ENCODE peak calls at places on chromosome 16, in nine cellular contexts. One of them, this sample, is unnamed.

GRCh38 chr16:3187798-3188674 is at the start of gene OR1F1:
- DNase-seq in cardiac fibroblast: peak; percentile 55
- DNase-seq in lower leg skin: no peak
- DNase-seq in HFF-Myc: peak; percentile 68
- DNase-seq in GM23338: peak; percentile 81
- DNase-seq in brain microvascular endothelial cell: peak; percentile 69
- DNase-seq in fibroblast of mammary gland: peak; percentile 73
- DNase-seq in Jurkat, Clone E6-1: peak; percentile 91
- DNase-seq in CD8-positive, alpha-beta memory T cell: peak; percentile 64
- DNase-seq in this sample: no peak

GRCh38 chr16:66926171-66926570 is 836 bp upstream of the RRAD start:
- DNase-seq in HFF-Myc: no peak
- DNase-seq in brain microvascular endothelial cell: no peak
- DNase-seq in lower leg skin: no peak
- DNase-seq in cardiac fibroblast: no peak
- DNase-seq in CD8-positive, alpha-beta memory T cell: no peak
- DNase-seq in GM23338: no peak
- DNase-seq in Jurkat, Clone E6-1: no peak
- DNase-seq in fibroblast of mammary gland: no peak
- DNase-seq in this sample: no peak

GRCh38 chr16:13435873-13436474 is 484.0 kb upstream of the ERCC4 start:
- DNase-seq in GM23338: peak; percentile 70
- DNase-seq in cardiac fibroblast: no peak
- DNase-seq in CD8-positive, alpha-beta memory T cell: no peak
- DNase-seq in brain microvascular endothelial cell: no peak
- DNase-seq in fibroblast of mammary gland: peak; percentile 5
- DNase-seq in HFF-Myc: no peak
- DNase-seq in Jurkat, Clone E6-1: no peak
- DNase-seq in lower leg skin: no peak
- DNase-seq in this sample: no peak

GRCh38 chr16:75203667-75204409 is 3.1 kb downstream of the CTRB2 start:
- DNase-seq in cardiac fibroblast: no peak
- DNase-seq in brain microvascular endothelial cell: no peak
- DNase-seq in Jurkat, Clone E6-1: no peak
- DNase-seq in lower leg skin: no peak
- DNase-seq in HFF-Myc: no peak
- DNase-seq in fibroblast of mammary gland: no peak
- DNase-seq in CD8-positive, alpha-beta memory T cell: peak; percentile 37
- DNase-seq in GM23338: no peak
- DNase-seq in this sample: no peak

GRCh38 chr16:28181557-28181914 is 30.2 kb downstream of the XPO6 start:
- DNase-seq in lower leg skin: no peak
- DNase-seq in CD8-positive, alpha-beta memory T cell: no peak
- DNase-seq in brain microvascular endothelial cell: peak; percentile 93
- DNase-seq in fibroblast of mammary gland: peak; percentile 96
- DNase-seq in HFF-Myc: peak; percentile 82
- DNase-seq in Jurkat, Clone E6-1: no peak
- DNase-seq in cardiac fibroblast: peak; percentile 91
- DNase-seq in GM23338: no peak
- DNase-seq in this sample: peak; percentile 75

GRCh38 chr16:25416002-25416401 is 158.4 kb upstream of the ZKSCAN2 start:
- DNase-seq in fibroblast of mammary gland: no peak
- DNase-seq in CD8-positive, alpha-beta memory T cell: no peak
- DNase-seq in GM23338: no peak
- DNase-seq in cardiac fibroblast: no peak
- DNase-seq in lower leg skin: no peak
- DNase-seq in HFF-Myc: no peak
- DNase-seq in brain microvascular endothelial cell: no peak
- DNase-seq in Jurkat, Clone E6-1: no peak
- DNase-seq in this sample: no peak

GRCh38 chr16:77833906-77834599 is 45.7 kb downstream of the VAT1L start:
- DNase-seq in brain microvascular endothelial cell: peak; percentile 81
- DNase-seq in Jurkat, Clone E6-1: no peak
- DNase-seq in GM23338: peak; percentile 75
- DNase-seq in CD8-positive, alpha-beta memory T cell: no peak
- DNase-seq in fibroblast of mammary gland: peak; percentile 32
- DNase-seq in HFF-Myc: peak; percentile 9
- DNase-seq in cardiac fibroblast: peak; percentile 85
- DNase-seq in lower leg skin: no peak
- DNase-seq in this sample: peak; percentile 45

GRCh38 chr16:80527297-80527696 is 13.5 kb upstream of the DYNLRB2 start:
- DNase-seq in cardiac fibroblast: peak; percentile 20
- DNase-seq in Jurkat, Clone E6-1: peak; percentile 29
- DNase-seq in fibroblast of mammary gland: peak; percentile 26
- DNase-seq in GM23338: peak; percentile 77
- DNase-seq in CD8-positive, alpha-beta memory T cell: peak; percentile 50
- DNase-seq in HFF-Myc: no peak
- DNase-seq in lower leg skin: no peak
- DNase-seq in brain microvascular endothelial cell: peak; percentile 19
- DNase-seq in this sample: no peak

GRCh38 chr16:57077714-57078113 is 14.7 kb upstream of the CPNE2 start:
- DNase-seq in Jurkat, Clone E6-1: no peak
- DNase-seq in GM23338: no peak
- DNase-seq in brain microvascular endothelial cell: no peak
- DNase-seq in HFF-Myc: no peak
- DNase-seq in lower leg skin: no peak
- DNase-seq in fibroblast of mammary gland: no peak
- DNase-seq in CD8-positive, alpha-beta memory T cell: no peak
- DNase-seq in cardiac fibroblast: no peak
- DNase-seq in this sample: no peak

DNA sequence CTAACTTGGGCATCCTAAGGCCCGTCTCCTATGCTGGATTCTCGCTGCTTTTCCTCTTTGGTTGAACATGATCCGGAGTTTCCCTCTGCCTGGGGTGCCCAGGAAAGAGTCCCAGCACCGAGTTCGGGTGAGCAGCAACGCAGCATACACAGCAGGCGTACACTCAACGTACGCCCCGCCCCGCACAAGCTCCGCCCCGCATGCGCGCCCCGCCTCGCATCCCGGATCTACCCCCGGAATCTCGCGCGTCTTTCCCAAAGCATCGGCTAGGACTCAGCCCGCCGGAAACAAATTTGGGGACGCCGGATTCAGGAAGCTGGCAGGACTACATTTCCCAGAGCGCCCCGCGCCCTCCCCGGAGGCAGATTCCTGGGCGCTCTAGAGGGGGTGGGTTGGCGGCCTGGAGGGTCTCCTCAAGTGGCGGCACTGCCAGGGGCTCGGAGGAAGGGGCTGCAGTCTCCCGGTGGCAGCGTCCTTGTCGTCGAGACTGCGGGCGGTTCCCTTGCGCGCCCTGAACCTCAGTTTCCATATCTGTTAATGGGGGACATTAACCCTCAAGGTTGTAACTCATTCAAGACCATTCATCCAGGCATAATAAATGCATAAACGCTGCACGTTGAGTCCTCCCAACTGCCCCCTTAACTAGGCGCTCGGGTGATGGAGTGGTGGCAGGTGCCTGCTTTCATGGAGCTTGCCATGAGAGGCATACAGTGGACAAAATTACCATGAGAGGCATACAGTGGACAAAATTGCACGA is 1.8 kb upstream of the ZNF500 start:
- DNase-seq in brain microvascular endothelial cell: peak; percentile 96
- DNase-seq in Jurkat, Clone E6-1: peak; percentile 83
- DNase-seq in CD8-positive, alpha-beta memory T cell: peak; percentile 88
- DNase-seq in lower leg skin: peak; percentile 100
- DNase-seq in cardiac fibroblast: peak; percentile 95
- DNase-seq in fibroblast of mammary gland: peak; percentile 91
- DNase-seq in HFF-Myc: peak; percentile 83
- DNase-seq in GM23338: peak; percentile 99
- DNase-seq in this sample: peak; percentile 74
- H3K4me3 ChIP-seq in brain microvascular endothelial cell: peak overlapping the region; percentile 73
- H3K4me3 ChIP-seq in Jurkat, Clone E6-1: peak overlapping the region; percentile 81
- H3K4me3 ChIP-seq in CD8-positive, alpha-beta memory T cell: peak overlapping the region; percentile 66
- H3K4me3 ChIP-seq in lower leg skin: peak overlapping the region; percentile 18
- H3K4me3 ChIP-seq in cardiac fibroblast: peak overlapping the region; percentile 67
- H3K4me3 ChIP-seq in fibroblast of mammary gland: peak overlapping the region; percentile 53
- H3K4me3 ChIP-seq in HFF-Myc: peak overlapping the region; percentile 46
- H3K4me3 ChIP-seq in GM23338: peak overlapping the region; percentile 94
- H3K4me3 ChIP-seq in this sample: peak overlapping the region; percentile 65

DNA sequence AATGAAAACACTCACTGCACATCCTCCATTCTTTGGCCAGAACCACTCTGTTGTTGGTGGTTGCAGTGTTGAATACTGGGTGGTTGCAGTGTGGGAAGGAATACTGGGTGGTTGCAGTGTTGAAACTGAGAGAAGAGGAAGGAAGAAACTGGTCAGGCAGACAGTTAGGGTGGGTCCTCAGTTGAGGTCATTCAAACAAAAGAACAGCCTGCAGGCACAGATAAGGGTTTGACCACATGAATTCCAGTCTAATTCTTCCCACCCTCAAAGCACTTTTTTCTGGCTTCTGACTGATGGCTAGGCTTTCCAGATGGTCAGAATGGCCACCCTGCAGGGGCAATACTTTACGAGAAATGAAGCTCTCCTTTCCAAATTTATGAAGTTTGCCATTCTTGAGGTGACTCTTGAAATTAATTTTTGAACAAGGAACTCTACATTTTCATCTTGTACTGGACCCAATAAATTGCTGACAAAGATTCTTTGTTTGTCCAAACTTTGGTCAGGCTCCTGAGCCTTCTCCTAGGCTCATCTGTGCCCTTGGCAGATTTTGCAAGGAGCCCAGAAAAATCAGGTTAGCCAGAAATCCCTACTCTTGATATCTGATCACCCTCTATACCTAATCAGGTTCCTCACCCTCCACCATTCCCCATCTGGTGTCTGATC is 596.6 kb upstream of the CDH5 start:
- DNase-seq in brain microvascular endothelial cell: peak; percentile 63
- DNase-seq in fibroblast of mammary gland: no peak
- DNase-seq in Jurkat, Clone E6-1: no peak
- DNase-seq in CD8-positive, alpha-beta memory T cell: no peak
- DNase-seq in cardiac fibroblast: peak; percentile 57
- DNase-seq in HFF-Myc: no peak
- DNase-seq in lower leg skin: no peak
- DNase-seq in GM23338: no peak
- DNase-seq in this sample: no peak
- H3K4me3 ChIP-seq in brain microvascular endothelial cell: no peak overlapping the region
- H3K4me3 ChIP-seq in fibroblast of mammary gland: no peak overlapping the region
- H3K4me3 ChIP-seq in Jurkat, Clone E6-1: no peak overlapping the region
- H3K4me3 ChIP-seq in CD8-positive, alpha-beta memory T cell: no peak overlapping the region
- H3K4me3 ChIP-seq in cardiac fibroblast: no peak overlapping the region
- H3K4me3 ChIP-seq in HFF-Myc: no peak overlapping the region
- H3K4me3 ChIP-seq in lower leg skin: no peak overlapping the region
- H3K4me3 ChIP-seq in GM23338: no peak overlapping the region
- H3K4me3 ChIP-seq in this sample: no peak overlapping the region

GRCh38 chr16:88120812-88121211 is 169.6 kb downstream of the BANP start:
- DNase-seq in brain microvascular endothelial cell: no peak
- DNase-seq in CD8-positive, alpha-beta memory T cell: peak; percentile 28
- DNase-seq in cardiac fibroblast: no peak
- DNase-seq in GM23338: no peak
- DNase-seq in HFF-Myc: no peak
- DNase-seq in lower leg skin: no peak
- DNase-seq in fibroblast of mammary gland: no peak
- DNase-seq in Jurkat, Clone E6-1: no peak
- DNase-seq in this sample: no peak

GRCh38 chr16:88121886-88122580 is 170.8 kb downstream of the BANP start:
- DNase-seq in fibroblast of mammary gland: no peak
- DNase-seq in HFF-Myc: no peak
- DNase-seq in CD8-positive, alpha-beta memory T cell: peak; percentile 11
- DNase-seq in cardiac fibroblast: no peak
- DNase-seq in lower leg skin: no peak
- DNase-seq in GM23338: no peak
- DNase-seq in Jurkat, Clone E6-1: no peak
- DNase-seq in brain microvascular endothelial cell: no peak
- DNase-seq in this sample: no peak

GRCh38 chr16:88119881-88120280 is 168.6 kb downstream of the BANP start:
- DNase-seq in lower leg skin: no peak
- DNase-seq in HFF-Myc: no peak
- DNase-seq in brain microvascular endothelial cell: no peak
- DNase-seq in CD8-positive, alpha-beta memory T cell: peak; percentile 37
- DNase-seq in GM23338: no peak
- DNase-seq in fibroblast of mammary gland: no peak
- DNase-seq in Jurkat, Clone E6-1: no peak
- DNase-seq in cardiac fibroblast: no peak
- DNase-seq in this sample: no peak

GRCh38 chr16:88116121-88116900 is 165.1 kb downstream of the BANP start:
- DNase-seq in fibroblast of mammary gland: peak; percentile 39
- DNase-seq in brain microvascular endothelial cell: peak; percentile 72
- DNase-seq in lower leg skin: no peak
- DNase-seq in cardiac fibroblast: peak; percentile 56
- DNase-seq in HFF-Myc: no peak
- DNase-seq in CD8-positive, alpha-beta memory T cell: peak; percentile 17
- DNase-seq in GM23338: no peak
- DNase-seq in Jurkat, Clone E6-1: no peak
- DNase-seq in this sample: no peak

DNA sequence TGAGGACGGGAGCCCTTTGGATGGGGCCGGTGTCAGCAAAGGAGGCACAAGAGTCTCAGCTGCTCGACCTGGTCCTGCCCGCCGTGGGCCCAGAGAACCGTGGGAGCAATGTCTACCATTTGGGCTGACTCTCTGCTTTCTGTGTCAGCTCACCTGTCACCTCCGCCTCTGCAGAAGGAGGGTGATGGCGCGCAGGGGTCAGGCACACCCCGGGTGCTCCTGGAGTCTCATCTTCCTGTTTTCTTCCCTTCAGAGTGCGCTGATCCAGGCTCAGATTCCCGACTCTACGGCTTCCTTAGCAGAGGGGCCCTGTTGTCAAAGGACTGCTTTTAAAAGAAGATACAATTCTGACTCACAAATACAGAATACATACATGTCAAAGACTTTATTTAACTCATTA is 167.1 kb downstream of the BANP start:
- DNase-seq in Jurkat, Clone E6-1: no peak
- DNase-seq in GM23338: no peak
- DNase-seq in CD8-positive, alpha-beta memory T cell: peak; percentile 33
- DNase-seq in cardiac fibroblast: no peak
- DNase-seq in HFF-Myc: no peak
- DNase-seq in lower leg skin: no peak
- DNase-seq in fibroblast of mammary gland: no peak
- DNase-seq in brain microvascular endothelial cell: peak; percentile 4
- DNase-seq in this sample: no peak
- H3K4me3 ChIP-seq in Jurkat, Clone E6-1: no peak overlapping the region
- H3K4me3 ChIP-seq in GM23338: no peak overlapping the region
- H3K4me3 ChIP-seq in CD8-positive, alpha-beta memory T cell: no peak overlapping the region
- H3K4me3 ChIP-seq in cardiac fibroblast: no peak overlapping the region
- H3K4me3 ChIP-seq in HFF-Myc: no peak overlapping the region
- H3K4me3 ChIP-seq in lower leg skin: no peak overlapping the region
- H3K4me3 ChIP-seq in fibroblast of mammary gland: no peak overlapping the region
- H3K4me3 ChIP-seq in brain microvascular endothelial cell: no peak overlapping the region
- H3K4me3 ChIP-seq in this sample: no peak overlapping the region

DNA sequence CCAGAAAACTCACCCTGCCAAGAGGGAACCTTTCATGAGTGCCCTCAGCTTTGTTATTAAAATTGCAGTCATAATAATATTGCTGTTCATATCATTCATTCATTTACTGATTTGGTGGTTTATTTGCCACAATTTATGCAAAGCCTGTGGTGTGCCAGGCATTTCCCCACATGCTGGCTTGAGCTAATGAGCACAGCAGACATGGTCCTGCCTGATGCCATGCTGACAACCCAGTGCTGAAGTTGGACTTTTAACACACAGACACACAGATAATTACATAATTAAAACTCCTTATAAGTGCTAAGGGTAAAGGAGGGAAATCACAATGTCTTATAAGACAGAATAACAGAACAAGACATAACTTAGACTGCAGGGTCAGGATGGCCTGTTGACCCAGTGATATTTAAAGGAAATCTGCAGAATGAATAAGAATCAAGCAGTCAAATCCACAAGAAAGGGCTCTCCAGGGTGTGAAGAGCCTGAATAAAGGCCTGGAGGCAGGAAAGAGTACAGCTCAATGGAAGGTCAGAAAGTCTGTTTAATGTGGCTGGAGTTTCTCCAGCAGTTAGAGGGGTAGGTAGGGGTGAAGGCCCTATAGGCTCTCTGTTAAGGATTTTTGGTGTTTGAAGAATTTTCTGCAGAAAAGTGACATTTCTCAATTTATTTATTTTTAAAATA is 196.9 kb upstream of the CDH11 start:
- DNase-seq in CD8-positive, alpha-beta memory T cell: no peak
- DNase-seq in HFF-Myc: no peak
- DNase-seq in brain microvascular endothelial cell: no peak
- DNase-seq in GM23338: peak; percentile 76
- DNase-seq in lower leg skin: no peak
- DNase-seq in cardiac fibroblast: no peak
- DNase-seq in Jurkat, Clone E6-1: no peak
- DNase-seq in fibroblast of mammary gland: no peak
- DNase-seq in this sample: no peak
- H3K4me3 ChIP-seq in CD8-positive, alpha-beta memory T cell: no peak overlapping the region
- H3K4me3 ChIP-seq in HFF-Myc: no peak overlapping the region
- H3K4me3 ChIP-seq in brain microvascular endothelial cell: no peak overlapping the region
- H3K4me3 ChIP-seq in GM23338: peak overlapping the region; percentile 39
- H3K4me3 ChIP-seq in lower leg skin: no peak overlapping the region
- H3K4me3 ChIP-seq in cardiac fibroblast: no peak overlapping the region
- H3K4me3 ChIP-seq in Jurkat, Clone E6-1: no peak overlapping the region
- H3K4me3 ChIP-seq in fibroblast of mammary gland: no peak overlapping the region
- H3K4me3 ChIP-seq in this sample: no peak overlapping the region

This sample was measured in skeletal muscle cell.